ENCODE peak calls at places on chromosomes 12 and 14, in four cellular contexts. One of them, this sample, is unnamed.

GRCh38 chr12:40152783-40153383 is 47.0 kb upstream of the SLC2A13 start:
- DNase-seq in endodermal cell: peak
- DNase-seq in PC-3: peak
- DNase-seq in fibroblast of lung: peak
- DNase-seq in this sample: no peak

GRCh38 chr12:119365451-119365850 is 30.9 kb downstream of the CCDC60 start:
- DNase-seq in endodermal cell: no peak
- DNase-seq in PC-3: no peak
- DNase-seq in fibroblast of lung: no peak
- DNase-seq in this sample: no peak

GRCh38 chr12:32877670-32878459 is 18.7 kb downstream of the PKP2 start:
- DNase-seq in endodermal cell: peak
- DNase-seq in PC-3: no peak
- DNase-seq in fibroblast of lung: no peak
- DNase-seq in this sample: peak

GRCh38 chr14:76772300-76773187 is 11.3 kb downstream of the VASH1 start:
- DNase-seq in endodermal cell: peak
- DNase-seq in PC-3: no peak
- DNase-seq in fibroblast of lung: peak
- DNase-seq in this sample: peak

GRCh38 chr12:101172316-101172715 is 37.7 kb downstream of the SLC5A8 start:
- DNase-seq in endodermal cell: peak
- DNase-seq in PC-3: no peak
- DNase-seq in fibroblast of lung: no peak
- DNase-seq in this sample: no peak

GRCh38 chr12:121568503-121568902 is 12.3 kb downstream of the KDM2B start:
- DNase-seq in endodermal cell: no peak
- DNase-seq in PC-3: no peak
- DNase-seq in fibroblast of lung: no peak
- DNase-seq in this sample: no peak

GRCh38 chr12:19169222-19169621 is 39.7 kb downstream of the PLEKHA5 start:
- DNase-seq in endodermal cell: no peak
- DNase-seq in PC-3: no peak
- DNase-seq in fibroblast of lung: no peak
- DNase-seq in this sample: no peak

GRCh38 chr14:50544911-50545310 is 12.5 kb upstream of the MAP4K5 start:
- DNase-seq in endodermal cell: no peak
- DNase-seq in PC-3: no peak
- DNase-seq in fibroblast of lung: no peak
- DNase-seq in this sample: no peak

GRCh38 chr12:77438639-77439038 is 373.3 kb upstream of the E2F7 start:
- DNase-seq in endodermal cell: no peak
- DNase-seq in PC-3: no peak
- DNase-seq in fibroblast of lung: no peak
- DNase-seq in this sample: no peak

GRCh38 chr14:105294142-105294597 is 6.6 kb downstream of the BRF1 start:
- DNase-seq in endodermal cell: no peak
- DNase-seq in PC-3: no peak
- DNase-seq in fibroblast of lung: no peak
- DNase-seq in this sample: peak

GRCh38 chr12:96495841-96496545 is 6.6 kb downstream of the CFAP54 start:
- DNase-seq in endodermal cell: no peak
- DNase-seq in PC-3: no peak
- DNase-seq in fibroblast of lung: no peak
- DNase-seq in this sample: no peak

GRCh38 chr14:78974691-78975090 is 804.5 kb downstream of the NRXN3 start:
- DNase-seq in endodermal cell: no peak
- DNase-seq in PC-3: peak
- DNase-seq in fibroblast of lung: peak
- DNase-seq in this sample: no peak

GRCh38 chr12:106096376-106096775 is 42.4 kb downstream of the NUAK1 start:
- DNase-seq in endodermal cell: peak
- DNase-seq in PC-3: no peak
- DNase-seq in fibroblast of lung: no peak
- DNase-seq in this sample: no peak

GRCh38 chr14:63713765-63714164 is 14.1 kb downstream of the SGPP1 start:
- DNase-seq in endodermal cell: no peak
- DNase-seq in PC-3: peak
- DNase-seq in fibroblast of lung: peak
- DNase-seq in this sample: no peak

GRCh38 chr14:102029956-102030355 is 56.9 kb downstream of the HSP90AA1 start:
- DNase-seq in endodermal cell: no peak
- DNase-seq in PC-3: peak
- DNase-seq in fibroblast of lung: peak
- DNase-seq in this sample: no peak

GRCh38 chr12:32116897-32117296 is 10.2 kb downstream of the BICD1 start:
- DNase-seq in endodermal cell: peak
- DNase-seq in PC-3: peak
- DNase-seq in fibroblast of lung: peak
- DNase-seq in this sample: no peak

GRCh38 chr12:101819467-101819866 is 11.3 kb downstream of the GNPTAB start:
- DNase-seq in endodermal cell: no peak
- DNase-seq in PC-3: no peak
- DNase-seq in fibroblast of lung: no peak
- DNase-seq in this sample: no peak

GRCh38 chr14:91258021-91258618 is 13.6 kb upstream of the GPR68 start:
- DNase-seq in endodermal cell: no peak
- DNase-seq in PC-3: no peak
- DNase-seq in fibroblast of lung: peak
- DNase-seq in this sample: no peak

GRCh38 chr14:99136401-99136800 is 135.6 kb downstream of the BCL11B start:
- DNase-seq in endodermal cell: peak
- DNase-seq in PC-3: no peak
- DNase-seq in fibroblast of lung: no peak
- DNase-seq in this sample: peak

GRCh38 chr12:2054091-2055018 is 1.6 kb downstream of the CACNA1C start:
- DNase-seq in endodermal cell: peak
- DNase-seq in PC-3: no peak
- DNase-seq in fibroblast of lung: no peak
- DNase-seq in this sample: no peak

GRCh38 chr12:3820122-3820521 is 53.1 kb downstream of the PARP11 start:
- DNase-seq in endodermal cell: no peak
- DNase-seq in PC-3: peak
- DNase-seq in fibroblast of lung: peak
- DNase-seq in this sample: no peak

GRCh38 chr14:32370720-32371119 is 41.6 kb downstream of the AKAP6 start:
- DNase-seq in endodermal cell: no peak
- DNase-seq in PC-3: peak
- DNase-seq in fibroblast of lung: peak
- DNase-seq in this sample: no peak

GRCh38 chr14:68297871-68298468 is 478.4 kb downstream of the RAD51B start:
- DNase-seq in endodermal cell: peak
- DNase-seq in PC-3: peak
- DNase-seq in fibroblast of lung: peak
- DNase-seq in this sample: no peak

GRCh38 chr12:26821212-26821701 is 11.7 kb downstream of the ITPR2 start:
- DNase-seq in endodermal cell: no peak
- DNase-seq in PC-3: no peak
- DNase-seq in fibroblast of lung: peak
- DNase-seq in this sample: no peak

GRCh38 chr12:58668831-58669230 is 251.5 kb downstream of the LRIG3 start:
- DNase-seq in endodermal cell: no peak
- DNase-seq in PC-3: no peak
- DNase-seq in fibroblast of lung: no peak
- DNase-seq in this sample: no peak
- TF ChIP-seq CTCF in endodermal cell: no peak
- TF ChIP-seq CTCF in PC-3: no peak
- TF ChIP-seq CTCF in fibroblast of lung: no peak
- TF ChIP-seq CTCF in this sample: no peak

GRCh38 chr12:131896080-131896810 is 1.8 kb downstream of the ULK1 start:
- DNase-seq in endodermal cell: peak
- DNase-seq in PC-3: peak
- DNase-seq in fibroblast of lung: peak
- DNase-seq in this sample: peak
- H3K27ac ChIP-seq in endodermal cell: peak
- H3K27ac ChIP-seq in PC-3: peak
- H3K27ac ChIP-seq in fibroblast of lung: peak
- H3K27ac ChIP-seq in this sample: peak

DNA sequence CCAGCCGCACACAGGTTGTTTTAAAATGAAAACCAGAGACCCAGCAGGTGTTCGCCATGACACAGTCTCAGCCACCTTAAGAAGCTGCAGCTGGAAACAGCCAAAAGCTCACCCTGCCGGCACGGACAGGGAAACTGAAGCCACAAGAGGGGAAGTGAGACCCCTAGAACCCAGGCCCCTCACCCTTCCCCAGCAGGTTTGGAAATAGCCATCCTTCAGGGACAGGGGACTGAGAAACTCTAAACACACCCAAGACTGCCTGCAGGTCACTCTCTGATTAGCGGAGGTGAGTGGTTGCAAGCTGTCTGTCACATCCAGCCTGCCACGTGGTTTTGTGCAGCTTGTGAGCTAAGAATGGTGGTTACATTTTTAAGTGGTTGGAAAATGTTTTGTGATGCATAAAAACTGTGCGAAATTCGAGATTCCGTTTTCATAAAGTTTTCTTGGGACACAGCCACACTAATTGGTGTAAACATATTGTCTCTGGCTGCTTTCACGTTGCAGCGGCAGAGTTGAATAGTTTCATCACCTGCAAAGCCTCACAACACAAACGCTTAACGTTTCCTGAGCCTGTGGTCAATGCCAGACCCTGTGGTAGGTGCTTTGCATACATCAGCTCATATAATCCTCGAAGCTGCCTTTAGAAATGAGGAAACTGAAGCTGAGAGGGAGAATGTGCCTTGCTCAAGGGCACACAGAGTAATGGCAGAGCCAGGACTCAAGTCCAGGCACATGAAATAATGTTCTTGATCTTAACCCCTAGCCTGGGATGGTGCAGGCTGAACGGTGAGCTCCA is 1.7 kb upstream of the SELPLG start:
- DNase-seq in endodermal cell: peak
- DNase-seq in PC-3: no peak
- DNase-seq in fibroblast of lung: no peak
- DNase-seq in this sample: no peak
- H3K9ac ChIP-seq in endodermal cell: no peak
- H3K9ac ChIP-seq in PC-3: no peak
- H3K9ac ChIP-seq in fibroblast of lung: no peak
- H3K9ac ChIP-seq in this sample: no peak

DNA sequence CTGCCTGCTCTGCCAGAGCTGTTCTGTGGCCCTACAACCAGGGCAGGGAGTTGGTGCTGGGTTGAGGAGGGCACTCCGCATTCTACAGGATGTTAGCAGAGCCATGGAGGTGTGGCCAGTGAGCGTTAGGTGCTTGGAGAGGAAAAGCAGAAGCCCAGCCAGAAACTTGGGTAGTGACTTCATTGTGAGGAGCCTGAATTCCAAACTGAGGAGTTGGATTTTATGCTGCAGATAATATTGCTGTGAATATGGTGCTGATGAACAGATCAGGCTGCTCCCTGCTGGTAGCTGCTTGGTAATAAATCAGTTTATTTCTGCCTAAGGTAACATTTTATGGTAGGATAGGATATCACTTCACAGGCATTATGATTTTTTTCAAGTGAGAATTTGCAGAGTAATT is 7.1 kb upstream of the CCDC175 start:
- DNase-seq in endodermal cell: peak
- DNase-seq in PC-3: peak
- DNase-seq in fibroblast of lung: peak
- DNase-seq in this sample: no peak
- TF ChIP-seq CTCF in endodermal cell: no peak
- TF ChIP-seq CTCF in PC-3: peak
- TF ChIP-seq CTCF in fibroblast of lung: peak
- TF ChIP-seq CTCF in this sample: no peak